ENCODE peak calls at places on chromosome 17, in five cellular contexts. One of them, this sample, is unnamed.

GRCh38 chr17:39114744-39115534 is 36.5 kb downstream of the PLXDC1 start:
- DNase-seq in AG08395: peak
- DNase-seq in thoracic aorta: no peak
- DNase-seq in GM12865: no peak
- DNase-seq in stimulated activated CD4-positive, alpha-beta T cell treated with anti-CD3 and anti-CD28 coated beads, Interleukin-2, amount 100 ng/mL, for 24 hours: no peak
- DNase-seq in this sample: peak

GRCh38 chr17:29241015-29241963 is 5.4 kb upstream of the CRYBA1 start:
- DNase-seq in AG08395: peak
- DNase-seq in thoracic aorta: peak
- DNase-seq in GM12865: peak
- DNase-seq in stimulated activated CD4-positive, alpha-beta T cell treated with anti-CD3 and anti-CD28 coated beads, Interleukin-2, amount 100 ng/mL, for 24 hours: peak
- DNase-seq in this sample: peak

GRCh38 chr17:28871056-28871579 is 16.3 kb downstream of the ERAL1 start:
- DNase-seq in AG08395: no peak
- DNase-seq in thoracic aorta: no peak
- DNase-seq in GM12865: peak
- DNase-seq in stimulated activated CD4-positive, alpha-beta T cell treated with anti-CD3 and anti-CD28 coated beads, Interleukin-2, amount 100 ng/mL, for 24 hours: peak
- DNase-seq in this sample: peak

GRCh38 chr17:66649818-66650489 is 185.0 kb upstream of the CACNG5 start:
- DNase-seq in AG08395: no peak
- DNase-seq in thoracic aorta: no peak
- DNase-seq in GM12865: no peak
- DNase-seq in stimulated activated CD4-positive, alpha-beta T cell treated with anti-CD3 and anti-CD28 coated beads, Interleukin-2, amount 100 ng/mL, for 24 hours: no peak
- DNase-seq in this sample: no peak

GRCh38 chr17:50129946-50130777 is at the start of gene SAMD14:
- DNase-seq in AG08395: peak
- DNase-seq in thoracic aorta: no peak
- DNase-seq in GM12865: peak
- DNase-seq in stimulated activated CD4-positive, alpha-beta T cell treated with anti-CD3 and anti-CD28 coated beads, Interleukin-2, amount 100 ng/mL, for 24 hours: peak
- DNase-seq in this sample: peak

GRCh38 chr17:73464447-73464846 is 152.6 kb upstream of the CDC42EP4 start:
- DNase-seq in AG08395: no peak
- DNase-seq in thoracic aorta: no peak
- DNase-seq in GM12865: no peak
- DNase-seq in stimulated activated CD4-positive, alpha-beta T cell treated with anti-CD3 and anti-CD28 coated beads, Interleukin-2, amount 100 ng/mL, for 24 hours: no peak
- DNase-seq in this sample: no peak

GRCh38 chr17:41617698-41618097 is 5.1 kb upstream of the KRT16 start:
- DNase-seq in AG08395: no peak
- DNase-seq in thoracic aorta: no peak
- DNase-seq in GM12865: no peak
- DNase-seq in stimulated activated CD4-positive, alpha-beta T cell treated with anti-CD3 and anti-CD28 coated beads, Interleukin-2, amount 100 ng/mL, for 24 hours: no peak
- DNase-seq in this sample: no peak

GRCh38 chr17:31433091-31433790 is 41.8 kb downstream of the RAB11FIP4 start:
- DNase-seq in AG08395: no peak
- DNase-seq in thoracic aorta: no peak
- DNase-seq in GM12865: peak
- DNase-seq in stimulated activated CD4-positive, alpha-beta T cell treated with anti-CD3 and anti-CD28 coated beads, Interleukin-2, amount 100 ng/mL, for 24 hours: no peak
- DNase-seq in this sample: no peak

GRCh38 chr17:38327936-38328335 is 15.8 kb downstream of the GPR179 start:
- DNase-seq in AG08395: no peak
- DNase-seq in thoracic aorta: no peak
- DNase-seq in GM12865: no peak
- DNase-seq in stimulated activated CD4-positive, alpha-beta T cell treated with anti-CD3 and anti-CD28 coated beads, Interleukin-2, amount 100 ng/mL, for 24 hours: no peak
- DNase-seq in this sample: no peak

GRCh38 chr17:4427505-4427904 is 6.2 kb upstream of the SPNS3 start:
- DNase-seq in AG08395: no peak
- DNase-seq in thoracic aorta: no peak
- DNase-seq in GM12865: peak
- DNase-seq in stimulated activated CD4-positive, alpha-beta T cell treated with anti-CD3 and anti-CD28 coated beads, Interleukin-2, amount 100 ng/mL, for 24 hours: no peak
- DNase-seq in this sample: no peak

GRCh38 chr17:82797061-82797460 is 42.8 kb downstream of the ZNF750 start:
- DNase-seq in AG08395: no peak
- DNase-seq in thoracic aorta: no peak
- DNase-seq in GM12865: no peak
- DNase-seq in stimulated activated CD4-positive, alpha-beta T cell treated with anti-CD3 and anti-CD28 coated beads, Interleukin-2, amount 100 ng/mL, for 24 hours: no peak
- DNase-seq in this sample: no peak

GRCh38 chr17:21595086-21595485 is 97.2 kb upstream of the KCNJ18 start:
- DNase-seq in AG08395: no peak
- DNase-seq in thoracic aorta: no peak
- DNase-seq in GM12865: no peak
- DNase-seq in stimulated activated CD4-positive, alpha-beta T cell treated with anti-CD3 and anti-CD28 coated beads, Interleukin-2, amount 100 ng/mL, for 24 hours: no peak
- DNase-seq in this sample: no peak

GRCh38 chr17:19747829-19748806 is at the start of gene ALDH3A1:
- DNase-seq in AG08395: peak
- DNase-seq in thoracic aorta: no peak
- DNase-seq in GM12865: no peak
- DNase-seq in stimulated activated CD4-positive, alpha-beta T cell treated with anti-CD3 and anti-CD28 coated beads, Interleukin-2, amount 100 ng/mL, for 24 hours: no peak
- DNase-seq in this sample: no peak

This sample was measured in left ventricle myocardium superior.